ENCODE peak calls at places on chromosomes 1 and 21, in ten cellular contexts. One of them, this sample, is unnamed. For H3K36me3, the result is how much of the 10 kb centered on the place peaks cover.

GRCh38 chr21:37032293-37032692 is 25.8 kb downstream of the RIPPLY3 start:
- DNase-seq in body of pancreas: no peak
- DNase-seq in upper lobe of right lung: no peak
- DNase-seq in naive thymus-derived CD4-positive, alpha-beta T cell: no peak
- DNase-seq in kidney epithelial cell: no peak
- DNase-seq in Peyer's patch: no peak
- DNase-seq in GM23248: no peak
- DNase-seq in HCT116: no peak
- DNase-seq in astrocyte: no peak
- DNase-seq in neural progenitor cell: no peak
- DNase-seq in this sample: no peak

GRCh38 chr1:26772687-26773086 is 15.1 kb upstream of the PIGV start:
- DNase-seq in upper lobe of right lung: no peak
- DNase-seq in astrocyte: peak
- DNase-seq in kidney epithelial cell: peak
- DNase-seq in HCT116: no peak
- DNase-seq in body of pancreas: no peak
- DNase-seq in naive thymus-derived CD4-positive, alpha-beta T cell: no peak
- DNase-seq in Peyer's patch: no peak
- DNase-seq in neural progenitor cell: no peak
- DNase-seq in GM23248: peak
- DNase-seq in this sample: peak

GRCh38 chr1:118184737-118185082 is 318 bp downstream of the SPAG17 start:
- DNase-seq in naive thymus-derived CD4-positive, alpha-beta T cell: no peak
- DNase-seq in body of pancreas: no peak
- DNase-seq in kidney epithelial cell: no peak
- DNase-seq in GM23248: no peak
- DNase-seq in HCT116: no peak
- DNase-seq in neural progenitor cell: no peak
- DNase-seq in Peyer's patch: no peak
- DNase-seq in upper lobe of right lung: no peak
- DNase-seq in astrocyte: peak
- DNase-seq in this sample: no peak

GRCh38 chr1:215489771-215490566 is 77.1 kb upstream of the KCTD3 start:
- DNase-seq in astrocyte: no peak
- DNase-seq in upper lobe of right lung: no peak
- DNase-seq in GM23248: peak
- DNase-seq in kidney epithelial cell: no peak
- DNase-seq in naive thymus-derived CD4-positive, alpha-beta T cell: no peak
- DNase-seq in Peyer's patch: no peak
- DNase-seq in neural progenitor cell: no peak
- DNase-seq in body of pancreas: no peak
- DNase-seq in HCT116: no peak
- DNase-seq in this sample: no peak

GRCh38 chr1:94103608-94104007 is 17.3 kb downstream of the ABCA4 start:
- DNase-seq in HCT116: no peak
- DNase-seq in kidney epithelial cell: no peak
- DNase-seq in GM23248: no peak
- DNase-seq in neural progenitor cell: no peak
- DNase-seq in naive thymus-derived CD4-positive, alpha-beta T cell: no peak
- DNase-seq in astrocyte: no peak
- DNase-seq in upper lobe of right lung: no peak
- DNase-seq in Peyer's patch: no peak
- DNase-seq in body of pancreas: no peak
- DNase-seq in this sample: no peak

GRCh38 chr1:112772781-112773180 is 57.6 kb upstream of the PPM1J start:
- DNase-seq in Peyer's patch: no peak
- DNase-seq in kidney epithelial cell: no peak
- DNase-seq in upper lobe of right lung: no peak
- DNase-seq in HCT116: no peak
- DNase-seq in neural progenitor cell: no peak
- DNase-seq in naive thymus-derived CD4-positive, alpha-beta T cell: no peak
- DNase-seq in body of pancreas: no peak
- DNase-seq in astrocyte: peak
- DNase-seq in GM23248: no peak
- DNase-seq in this sample: no peak

GRCh38 chr1:178518894-178519293 is 6.0 kb downstream of the TEX35 start:
- DNase-seq in neural progenitor cell: no peak
- DNase-seq in naive thymus-derived CD4-positive, alpha-beta T cell: no peak
- DNase-seq in GM23248: no peak
- DNase-seq in upper lobe of right lung: no peak
- DNase-seq in Peyer's patch: no peak
- DNase-seq in kidney epithelial cell: no peak
- DNase-seq in HCT116: no peak
- DNase-seq in body of pancreas: no peak
- DNase-seq in astrocyte: no peak
- DNase-seq in this sample: no peak

GRCh38 chr1:193339396-193339795 is 153.0 kb upstream of the B3GALT2 start:
- DNase-seq in kidney epithelial cell: no peak
- DNase-seq in HCT116: no peak
- DNase-seq in upper lobe of right lung: no peak
- DNase-seq in neural progenitor cell: no peak
- DNase-seq in naive thymus-derived CD4-positive, alpha-beta T cell: no peak
- DNase-seq in astrocyte: no peak
- DNase-seq in body of pancreas: no peak
- DNase-seq in Peyer's patch: no peak
- DNase-seq in GM23248: no peak
- DNase-seq in this sample: no peak

GRCh38 chr1:1554926-1555915 is 14.8 kb upstream of the TMEM240 start:
- DNase-seq in astrocyte: peak
- DNase-seq in body of pancreas: no peak
- DNase-seq in kidney epithelial cell: peak
- DNase-seq in Peyer's patch: no peak
- DNase-seq in HCT116: no peak
- DNase-seq in naive thymus-derived CD4-positive, alpha-beta T cell: no peak
- DNase-seq in neural progenitor cell: no peak
- DNase-seq in upper lobe of right lung: no peak
- DNase-seq in GM23248: peak
- DNase-seq in this sample: peak

GRCh38 chr1:91885331-91885715 is 628 bp downstream of the TGFBR3 start:
- DNase-seq in neural progenitor cell: peak
- DNase-seq in GM23248: peak
- DNase-seq in naive thymus-derived CD4-positive, alpha-beta T cell: no peak
- DNase-seq in Peyer's patch: no peak
- DNase-seq in upper lobe of right lung: no peak
- DNase-seq in HCT116: no peak
- DNase-seq in kidney epithelial cell: no peak
- DNase-seq in astrocyte: no peak
- DNase-seq in body of pancreas: peak
- DNase-seq in this sample: peak

GRCh38 chr1:24202987-24203386 is 15.9 kb upstream of the IFNLR1 start:
- DNase-seq in GM23248: no peak
- DNase-seq in naive thymus-derived CD4-positive, alpha-beta T cell: no peak
- DNase-seq in astrocyte: no peak
- DNase-seq in upper lobe of right lung: no peak
- DNase-seq in body of pancreas: no peak
- DNase-seq in kidney epithelial cell: no peak
- DNase-seq in HCT116: no peak
- DNase-seq in Peyer's patch: no peak
- DNase-seq in neural progenitor cell: no peak
- DNase-seq in this sample: no peak

GRCh38 chr21:34298797-34299539 is 64.8 kb upstream of the KCNE2 start:
- DNase-seq in HCT116: no peak
- DNase-seq in body of pancreas: no peak
- DNase-seq in GM23248: no peak
- DNase-seq in upper lobe of right lung: no peak
- DNase-seq in astrocyte: no peak
- DNase-seq in kidney epithelial cell: no peak
- DNase-seq in naive thymus-derived CD4-positive, alpha-beta T cell: no peak
- DNase-seq in neural progenitor cell: no peak
- DNase-seq in Peyer's patch: no peak
- DNase-seq in this sample: no peak

GRCh38 chr1:153805929-153806750 is 30.9 kb downstream of the SLC27A3 start:
- DNase-seq in astrocyte: no peak
- DNase-seq in HCT116: no peak
- DNase-seq in GM23248: peak
- DNase-seq in upper lobe of right lung: peak
- DNase-seq in neural progenitor cell: no peak
- DNase-seq in body of pancreas: no peak
- DNase-seq in Peyer's patch: no peak
- DNase-seq in naive thymus-derived CD4-positive, alpha-beta T cell: no peak
- DNase-seq in kidney epithelial cell: no peak
- DNase-seq in this sample: no peak

GRCh38 chr1:74847720-74848119 is 114.8 kb downstream of the TYW3 start:
- DNase-seq in GM23248: no peak
- DNase-seq in neural progenitor cell: no peak
- DNase-seq in body of pancreas: no peak
- DNase-seq in kidney epithelial cell: no peak
- DNase-seq in upper lobe of right lung: no peak
- DNase-seq in Peyer's patch: no peak
- DNase-seq in naive thymus-derived CD4-positive, alpha-beta T cell: no peak
- DNase-seq in HCT116: no peak
- DNase-seq in astrocyte: peak
- DNase-seq in this sample: no peak

GRCh38 chr1:115492880-115493279 is 148.9 kb upstream of the VANGL1 start:
- DNase-seq in body of pancreas: no peak
- DNase-seq in kidney epithelial cell: no peak
- DNase-seq in neural progenitor cell: no peak
- DNase-seq in astrocyte: peak
- DNase-seq in naive thymus-derived CD4-positive, alpha-beta T cell: no peak
- DNase-seq in HCT116: no peak
- DNase-seq in GM23248: peak
- DNase-seq in upper lobe of right lung: no peak
- DNase-seq in Peyer's patch: no peak
- DNase-seq in this sample: no peak

DNA sequence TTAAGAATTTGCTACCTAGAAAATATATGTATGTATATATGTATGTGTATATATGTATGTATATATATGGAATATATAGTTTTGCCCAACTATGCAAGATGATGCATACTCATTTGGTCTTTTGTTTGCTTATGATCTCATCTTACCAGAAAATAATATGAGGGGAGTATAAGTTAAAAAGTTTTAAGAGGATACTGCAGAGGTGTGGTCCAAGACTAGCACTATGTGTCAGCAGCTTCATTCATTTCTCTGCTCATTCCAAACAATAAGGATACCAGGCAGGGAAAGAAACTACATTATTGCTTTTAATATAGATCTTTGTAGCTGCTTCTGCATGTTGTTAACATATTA is 22.8 kb downstream of the RCOR3 start:
- DNase-seq in GM23248: no peak
- DNase-seq in neural progenitor cell: no peak
- DNase-seq in HCT116: no peak
- DNase-seq in naive thymus-derived CD4-positive, alpha-beta T cell: no peak
- DNase-seq in body of pancreas: no peak
- DNase-seq in kidney epithelial cell: no peak
- DNase-seq in astrocyte: no peak
- DNase-seq in Peyer's patch: no peak
- DNase-seq in upper lobe of right lung: no peak
- DNase-seq in this sample: no peak
- H3K36me3 ChIP-seq in GM23248: under half
- H3K36me3 ChIP-seq in neural progenitor cell: under half
- H3K36me3 ChIP-seq in HCT116: under half
- H3K36me3 ChIP-seq in naive thymus-derived CD4-positive, alpha-beta T cell: under half
- H3K36me3 ChIP-seq in body of pancreas: under half
- H3K36me3 ChIP-seq in kidney epithelial cell: under half
- H3K36me3 ChIP-seq in astrocyte: under half
- H3K36me3 ChIP-seq in Peyer's patch: half or more
- H3K36me3 ChIP-seq in upper lobe of right lung: half or more
- H3K36me3 ChIP-seq in this sample: under half

GRCh38 chr1:199932462-199932861 is 95.0 kb upstream of the NR5A2 start:
- DNase-seq in kidney epithelial cell: no peak
- DNase-seq in Peyer's patch: no peak
- DNase-seq in upper lobe of right lung: no peak
- DNase-seq in body of pancreas: no peak
- DNase-seq in HCT116: no peak
- DNase-seq in astrocyte: no peak
- DNase-seq in GM23248: no peak
- DNase-seq in neural progenitor cell: no peak
- DNase-seq in naive thymus-derived CD4-positive, alpha-beta T cell: no peak
- DNase-seq in this sample: no peak
- H3K4me3 ChIP-seq in kidney epithelial cell: no peak
- H3K4me3 ChIP-seq in Peyer's patch: peak
- H3K4me3 ChIP-seq in upper lobe of right lung: no peak
- H3K4me3 ChIP-seq in body of pancreas: no peak
- H3K4me3 ChIP-seq in HCT116: no peak
- H3K4me3 ChIP-seq in astrocyte: no peak
- H3K4me3 ChIP-seq in GM23248: peak
- H3K4me3 ChIP-seq in neural progenitor cell: no peak
- H3K4me3 ChIP-seq in naive thymus-derived CD4-positive, alpha-beta T cell: peak
- H3K4me3 ChIP-seq in this sample: no peak

GRCh38 chr1:39416609-39417008 is 74.8 kb upstream of the BMP8A start:
- DNase-seq in HCT116: no peak
- DNase-seq in upper lobe of right lung: no peak
- DNase-seq in Peyer's patch: no peak
- DNase-seq in naive thymus-derived CD4-positive, alpha-beta T cell: no peak
- DNase-seq in neural progenitor cell: no peak
- DNase-seq in kidney epithelial cell: no peak
- DNase-seq in GM23248: no peak
- DNase-seq in astrocyte: peak
- DNase-seq in body of pancreas: no peak
- DNase-seq in this sample: no peak

GRCh38 chr1:39422604-39423003 is 68.8 kb upstream of the BMP8A start:
- DNase-seq in naive thymus-derived CD4-positive, alpha-beta T cell: no peak
- DNase-seq in GM23248: no peak
- DNase-seq in astrocyte: no peak
- DNase-seq in upper lobe of right lung: no peak
- DNase-seq in HCT116: no peak
- DNase-seq in kidney epithelial cell: no peak
- DNase-seq in neural progenitor cell: no peak
- DNase-seq in body of pancreas: no peak
- DNase-seq in Peyer's patch: no peak
- DNase-seq in this sample: no peak

GRCh38 chr1:39413902-39414528 is 77.4 kb upstream of the BMP8A start:
- DNase-seq in astrocyte: no peak
- DNase-seq in body of pancreas: no peak
- DNase-seq in GM23248: no peak
- DNase-seq in neural progenitor cell: no peak
- DNase-seq in kidney epithelial cell: no peak
- DNase-seq in naive thymus-derived CD4-positive, alpha-beta T cell: no peak
- DNase-seq in Peyer's patch: no peak
- DNase-seq in upper lobe of right lung: no peak
- DNase-seq in HCT116: no peak
- DNase-seq in this sample: no peak

GRCh38 chr1:39420493-39420892 is 70.9 kb upstream of the BMP8A start:
- DNase-seq in Peyer's patch: no peak
- DNase-seq in neural progenitor cell: no peak
- DNase-seq in naive thymus-derived CD4-positive, alpha-beta T cell: no peak
- DNase-seq in HCT116: no peak
- DNase-seq in kidney epithelial cell: no peak
- DNase-seq in astrocyte: no peak
- DNase-seq in upper lobe of right lung: no peak
- DNase-seq in body of pancreas: no peak
- DNase-seq in GM23248: no peak
- DNase-seq in this sample: no peak

GRCh38 chr1:39418223-39418622 is 73.2 kb upstream of the BMP8A start:
- DNase-seq in GM23248: no peak
- DNase-seq in Peyer's patch: no peak
- DNase-seq in upper lobe of right lung: no peak
- DNase-seq in neural progenitor cell: no peak
- DNase-seq in body of pancreas: no peak
- DNase-seq in kidney epithelial cell: no peak
- DNase-seq in HCT116: no peak
- DNase-seq in naive thymus-derived CD4-positive, alpha-beta T cell: no peak
- DNase-seq in astrocyte: peak
- DNase-seq in this sample: peak
- H3K36me3 ChIP-seq in GM23248: half or more
- H3K36me3 ChIP-seq in Peyer's patch: under half
- H3K36me3 ChIP-seq in upper lobe of right lung: under half
- H3K36me3 ChIP-seq in neural progenitor cell: under half
- H3K36me3 ChIP-seq in body of pancreas: under half
- H3K36me3 ChIP-seq in kidney epithelial cell: under half
- H3K36me3 ChIP-seq in HCT116: under half
- H3K36me3 ChIP-seq in naive thymus-derived CD4-positive, alpha-beta T cell: under half
- H3K36me3 ChIP-seq in astrocyte: under half
- H3K36me3 ChIP-seq in this sample: under half

GRCh38 chr21:21547368-21547953 is 549.3 kb downstream of the NCAM2 start:
- DNase-seq in kidney epithelial cell: no peak
- DNase-seq in body of pancreas: no peak
- DNase-seq in naive thymus-derived CD4-positive, alpha-beta T cell: no peak
- DNase-seq in astrocyte: peak
- DNase-seq in neural progenitor cell: no peak
- DNase-seq in upper lobe of right lung: no peak
- DNase-seq in Peyer's patch: no peak
- DNase-seq in GM23248: no peak
- DNase-seq in HCT116: no peak
- DNase-seq in this sample: no peak
- H3K4me3 ChIP-seq in kidney epithelial cell: no peak
- H3K4me3 ChIP-seq in body of pancreas: no peak
- H3K4me3 ChIP-seq in naive thymus-derived CD4-positive, alpha-beta T cell: no peak
- H3K4me3 ChIP-seq in astrocyte: no peak
- H3K4me3 ChIP-seq in neural progenitor cell: no peak
- H3K4me3 ChIP-seq in upper lobe of right lung: no peak
- H3K4me3 ChIP-seq in Peyer's patch: no peak
- H3K4me3 ChIP-seq in GM23248: no peak
- H3K4me3 ChIP-seq in HCT116: no peak
- H3K4me3 ChIP-seq in this sample: no peak